ENCODE peak calls at places on chromosome 10, in six cellular contexts. One of them, this sample, is unnamed.

GRCh38 chr10:25068152-25069058 is 52.0 kb downstream of the THNSL1 start:
- DNase-seq in astrocyte: peak
- DNase-seq in mammary epithelial cell: peak
- DNase-seq in fibroblast of mammary gland: peak
- DNase-seq in tibial nerve: no peak
- DNase-seq in heart left ventricle: no peak
- DNase-seq in this sample: peak

GRCh38 chr10:21517983-21518628 is 7.4 kb downstream of the SKIDA1 start:
- DNase-seq in astrocyte: peak
- DNase-seq in mammary epithelial cell: peak
- DNase-seq in fibroblast of mammary gland: peak
- DNase-seq in tibial nerve: no peak
- DNase-seq in heart left ventricle: no peak
- DNase-seq in this sample: peak

GRCh38 chr10:48501806-48502771 is 102.8 kb downstream of the ARHGAP22 start:
- DNase-seq in astrocyte: no peak
- DNase-seq in mammary epithelial cell: no peak
- DNase-seq in fibroblast of mammary gland: no peak
- DNase-seq in tibial nerve: no peak
- DNase-seq in heart left ventricle: no peak
- DNase-seq in this sample: no peak

GRCh38 chr10:44180321-44181154 is 204.4 kb downstream of the CXCL12 start:
- DNase-seq in astrocyte: peak
- DNase-seq in mammary epithelial cell: peak
- DNase-seq in fibroblast of mammary gland: peak
- DNase-seq in tibial nerve: peak
- DNase-seq in heart left ventricle: no peak
- DNase-seq in this sample: no peak

GRCh38 chr10:63520463-63521388 is 475 bp upstream of the REEP3 start:
- DNase-seq in astrocyte: peak
- DNase-seq in mammary epithelial cell: peak
- DNase-seq in fibroblast of mammary gland: peak
- DNase-seq in tibial nerve: no peak
- DNase-seq in heart left ventricle: peak
- DNase-seq in this sample: peak

GRCh38 chr10:82463165-82463564 is 588.2 kb downstream of the NRG3 start:
- DNase-seq in astrocyte: no peak
- DNase-seq in mammary epithelial cell: no peak
- DNase-seq in fibroblast of mammary gland: no peak
- DNase-seq in tibial nerve: no peak
- DNase-seq in heart left ventricle: no peak
- DNase-seq in this sample: no peak

GRCh38 chr10:119281581-119282071 is 74.3 kb downstream of the GRK5 start:
- DNase-seq in astrocyte: peak
- DNase-seq in mammary epithelial cell: no peak
- DNase-seq in fibroblast of mammary gland: peak
- DNase-seq in tibial nerve: peak
- DNase-seq in heart left ventricle: peak
- DNase-seq in this sample: no peak

GRCh38 chr10:48567346-48567745 is 37.5 kb downstream of the ARHGAP22 start:
- DNase-seq in astrocyte: no peak
- DNase-seq in mammary epithelial cell: no peak
- DNase-seq in fibroblast of mammary gland: no peak
- DNase-seq in tibial nerve: no peak
- DNase-seq in heart left ventricle: no peak
- DNase-seq in this sample: no peak

GRCh38 chr10:121511943-121512342 is 86.3 kb downstream of the FGFR2 start:
- DNase-seq in astrocyte: no peak
- DNase-seq in mammary epithelial cell: no peak
- DNase-seq in fibroblast of mammary gland: no peak
- DNase-seq in tibial nerve: no peak
- DNase-seq in heart left ventricle: no peak
- DNase-seq in this sample: peak

GRCh38 chr10:84296071-84296981 is 32.1 kb upstream of the CCSER2 start:
- DNase-seq in astrocyte: peak
- DNase-seq in mammary epithelial cell: peak
- DNase-seq in fibroblast of mammary gland: peak
- DNase-seq in tibial nerve: no peak
- DNase-seq in heart left ventricle: no peak
- DNase-seq in this sample: no peak

GRCh38 chr10:11742009-11742778 is at the start of gene ECHDC3:
- DNase-seq in astrocyte: peak
- DNase-seq in mammary epithelial cell: peak
- DNase-seq in fibroblast of mammary gland: peak
- DNase-seq in tibial nerve: no peak
- DNase-seq in heart left ventricle: peak
- DNase-seq in this sample: peak

GRCh38 chr10:132471125-132471451 is 66.5 kb upstream of the INPP5A start:
- DNase-seq in astrocyte: no peak
- DNase-seq in mammary epithelial cell: no peak
- DNase-seq in fibroblast of mammary gland: no peak
- DNase-seq in tibial nerve: no peak
- DNase-seq in heart left ventricle: no peak
- DNase-seq in this sample: no peak

GRCh38 chr10:69324583-69324982 is 46.3 kb downstream of the HK1 start:
- DNase-seq in astrocyte: no peak
- DNase-seq in mammary epithelial cell: no peak
- DNase-seq in fibroblast of mammary gland: no peak
- DNase-seq in tibial nerve: no peak
- DNase-seq in heart left ventricle: no peak
- DNase-seq in this sample: no peak

GRCh38 chr10:131777162-131777561 is 123.6 kb upstream of the PPP2R2D start:
- DNase-seq in astrocyte: no peak
- DNase-seq in mammary epithelial cell: no peak
- DNase-seq in fibroblast of mammary gland: no peak
- DNase-seq in tibial nerve: no peak
- DNase-seq in heart left ventricle: no peak
- DNase-seq in this sample: no peak

GRCh38 chr10:76111404-76111803 is 680.0 kb downstream of the LRMDA start:
- DNase-seq in astrocyte: no peak
- DNase-seq in mammary epithelial cell: no peak
- DNase-seq in fibroblast of mammary gland: no peak
- DNase-seq in tibial nerve: no peak
- DNase-seq in heart left ventricle: no peak
- DNase-seq in this sample: no peak

GRCh38 chr10:58943234-58943633 is 233.2 kb upstream of the PHYHIPL start:
- DNase-seq in astrocyte: peak
- DNase-seq in mammary epithelial cell: no peak
- DNase-seq in fibroblast of mammary gland: peak
- DNase-seq in tibial nerve: no peak
- DNase-seq in heart left ventricle: no peak
- DNase-seq in this sample: peak

GRCh38 chr10:61733358-61733940 is 70.7 kb downstream of the CABCOCO1 start:
- DNase-seq in astrocyte: peak
- DNase-seq in mammary epithelial cell: peak
- DNase-seq in fibroblast of mammary gland: peak
- DNase-seq in tibial nerve: peak
- DNase-seq in heart left ventricle: peak
- DNase-seq in this sample: peak

GRCh38 chr10:95841711-95842498 is 65.9 kb upstream of the CC2D2B start:
- DNase-seq in astrocyte: peak
- DNase-seq in mammary epithelial cell: peak
- DNase-seq in fibroblast of mammary gland: peak
- DNase-seq in tibial nerve: peak
- DNase-seq in heart left ventricle: peak
- DNase-seq in this sample: peak

GRCh38 chr10:8874972-8875371 is 820.5 kb downstream of the GATA3 start:
- DNase-seq in astrocyte: no peak
- DNase-seq in mammary epithelial cell: peak
- DNase-seq in fibroblast of mammary gland: no peak
- DNase-seq in tibial nerve: no peak
- DNase-seq in heart left ventricle: no peak
- DNase-seq in this sample: peak

GRCh38 chr10:8876171-8876570 is 821.7 kb downstream of the GATA3 start:
- DNase-seq in astrocyte: no peak
- DNase-seq in mammary epithelial cell: peak
- DNase-seq in fibroblast of mammary gland: no peak
- DNase-seq in tibial nerve: no peak
- DNase-seq in heart left ventricle: no peak
- DNase-seq in this sample: peak

GRCh38 chr10:8873310-8873709 is 818.8 kb downstream of the GATA3 start:
- DNase-seq in astrocyte: peak
- DNase-seq in mammary epithelial cell: peak
- DNase-seq in fibroblast of mammary gland: no peak
- DNase-seq in tibial nerve: no peak
- DNase-seq in heart left ventricle: no peak
- DNase-seq in this sample: peak

DNA sequence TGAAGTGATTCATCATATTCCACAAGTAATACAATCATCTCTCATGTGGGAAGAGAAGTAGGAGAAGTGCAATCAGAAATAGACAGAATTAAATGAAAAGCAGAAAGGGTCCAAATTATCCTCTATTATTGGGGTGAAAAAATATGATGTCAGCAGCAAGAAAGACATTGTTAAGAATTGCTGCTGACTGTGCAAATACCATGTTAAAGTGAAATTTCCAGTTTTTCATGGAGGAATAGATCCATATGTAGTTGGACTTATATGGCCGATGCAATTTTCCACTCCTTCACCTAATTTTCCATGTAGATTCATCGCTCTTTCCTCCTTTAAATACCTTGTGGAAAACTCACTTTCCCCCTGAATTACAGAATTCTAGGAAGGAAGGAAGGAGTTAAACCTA is 819.8 kb downstream of the GATA3 start:
- DNase-seq in astrocyte: no peak
- DNase-seq in mammary epithelial cell: peak
- DNase-seq in fibroblast of mammary gland: no peak
- DNase-seq in tibial nerve: no peak
- DNase-seq in heart left ventricle: no peak
- DNase-seq in this sample: no peak
- H3K4me3 ChIP-seq in astrocyte: no peak
- H3K4me3 ChIP-seq in mammary epithelial cell: no peak
- H3K4me3 ChIP-seq in fibroblast of mammary gland: no peak
- H3K4me3 ChIP-seq in tibial nerve: no peak
- H3K4me3 ChIP-seq in heart left ventricle: no peak
- H3K4me3 ChIP-seq in this sample: no peak

DNA sequence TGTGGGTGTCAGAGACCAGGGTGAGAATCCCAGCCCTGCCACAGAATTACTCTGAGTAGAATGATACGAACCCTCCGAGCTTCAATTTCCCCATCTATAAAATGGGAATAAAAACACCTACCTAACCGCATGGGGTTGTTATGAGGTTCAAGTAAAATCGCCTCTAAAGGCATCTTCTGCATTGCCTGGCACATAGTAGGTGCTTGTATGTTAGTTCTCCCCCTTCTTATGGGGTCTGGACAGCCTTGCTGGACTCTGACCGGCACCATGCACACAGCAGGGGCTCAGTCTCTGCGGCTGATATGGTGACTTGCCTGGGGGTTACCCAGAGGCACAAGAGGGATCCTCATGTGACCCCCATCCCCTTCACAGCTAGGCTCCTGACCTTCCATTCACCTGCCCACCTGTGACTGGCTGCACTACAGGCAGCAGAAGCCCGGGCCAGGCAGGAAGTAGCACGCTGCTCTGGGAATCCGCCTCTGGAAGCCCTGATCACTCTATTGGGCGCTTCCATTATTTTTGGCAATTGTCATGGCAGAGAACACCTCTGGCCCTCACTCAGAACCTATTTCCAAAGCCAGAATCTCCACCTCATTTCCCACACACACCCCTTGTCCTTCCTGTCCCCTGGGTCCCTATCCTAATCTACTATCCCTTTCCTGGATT is 6.0 kb downstream of the SH3PXD2A start:
- DNase-seq in astrocyte: no peak
- DNase-seq in mammary epithelial cell: no peak
- DNase-seq in fibroblast of mammary gland: no peak
- DNase-seq in tibial nerve: no peak
- DNase-seq in heart left ventricle: no peak
- DNase-seq in this sample: no peak
- H3K4me3 ChIP-seq in astrocyte: peak
- H3K4me3 ChIP-seq in mammary epithelial cell: no peak
- H3K4me3 ChIP-seq in fibroblast of mammary gland: no peak
- H3K4me3 ChIP-seq in tibial nerve: no peak
- H3K4me3 ChIP-seq in heart left ventricle: no peak
- H3K4me3 ChIP-seq in this sample: no peak

DNA sequence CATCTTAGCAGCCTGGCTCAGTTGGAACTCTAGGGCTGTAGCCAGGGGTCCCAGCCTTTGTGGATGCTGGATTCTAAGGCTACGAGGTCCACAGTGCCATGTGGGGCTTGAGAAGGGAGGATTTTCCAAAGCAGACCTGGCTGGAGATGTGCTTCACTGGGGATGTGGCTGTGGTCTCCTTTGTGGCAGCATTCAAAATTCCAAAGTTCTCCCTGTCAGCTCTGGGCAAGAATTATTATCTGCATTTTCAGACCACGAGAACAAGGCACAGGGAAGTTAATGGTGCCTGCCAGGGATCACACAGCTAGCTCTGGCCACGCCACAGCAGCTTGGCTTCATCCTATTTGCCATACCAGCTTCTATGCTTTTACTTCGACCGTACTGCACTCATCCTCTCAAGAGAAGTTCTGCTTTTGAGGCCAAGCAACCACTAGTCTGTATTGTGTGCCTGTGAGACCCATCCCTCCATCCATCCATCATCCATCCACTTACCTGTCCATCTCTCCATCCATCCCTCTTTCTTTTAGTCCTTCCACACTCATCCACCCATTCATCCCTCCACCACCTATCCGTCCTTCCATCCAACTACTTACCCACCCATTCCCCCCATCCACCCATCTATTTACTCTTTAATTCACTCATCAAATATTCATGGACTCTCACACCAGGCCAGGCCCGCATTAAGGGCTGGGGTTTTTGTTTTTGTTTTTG is 71.5 kb downstream of the ZMIZ1 start:
- DNase-seq in astrocyte: peak
- DNase-seq in mammary epithelial cell: no peak
- DNase-seq in fibroblast of mammary gland: no peak
- DNase-seq in tibial nerve: no peak
- DNase-seq in heart left ventricle: no peak
- DNase-seq in this sample: no peak
- H3K4me3 ChIP-seq in astrocyte: no peak
- H3K4me3 ChIP-seq in mammary epithelial cell: no peak
- H3K4me3 ChIP-seq in fibroblast of mammary gland: no peak
- H3K4me3 ChIP-seq in tibial nerve: no peak
- H3K4me3 ChIP-seq in heart left ventricle: no peak
- H3K4me3 ChIP-seq in this sample: no peak

DNA sequence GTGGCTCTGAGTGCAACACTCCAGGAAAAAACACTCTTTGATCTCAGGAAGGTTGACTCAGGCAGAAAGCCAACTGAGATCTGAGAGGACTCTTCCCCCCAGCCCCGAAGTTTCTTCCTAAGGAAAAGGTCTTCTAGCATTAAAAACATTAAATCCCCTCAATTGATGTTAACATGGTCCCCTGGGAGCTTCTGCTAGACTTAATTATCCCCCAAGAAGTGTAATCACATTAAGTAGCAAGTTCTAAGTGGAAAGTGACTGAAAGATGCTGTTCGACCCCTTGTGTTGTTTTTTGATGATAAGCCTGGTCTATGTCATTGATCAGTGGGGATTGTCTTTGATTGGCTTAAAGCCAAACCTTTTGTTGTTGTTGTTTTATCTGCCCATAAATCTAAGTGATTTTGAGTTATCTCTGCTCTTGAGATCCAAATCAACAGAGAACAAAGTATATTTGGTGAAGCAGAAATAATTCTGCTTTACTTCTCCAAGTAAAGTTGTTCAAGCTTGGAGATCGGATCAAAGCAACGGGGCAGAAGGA is 3.4 kb downstream of the NRP1 start:
- DNase-seq in astrocyte: no peak
- DNase-seq in mammary epithelial cell: no peak
- DNase-seq in fibroblast of mammary gland: peak
- DNase-seq in tibial nerve: no peak
- DNase-seq in heart left ventricle: no peak
- DNase-seq in this sample: no peak
- H3K4me3 ChIP-seq in astrocyte: peak
- H3K4me3 ChIP-seq in mammary epithelial cell: peak
- H3K4me3 ChIP-seq in fibroblast of mammary gland: peak
- H3K4me3 ChIP-seq in tibial nerve: peak
- H3K4me3 ChIP-seq in heart left ventricle: peak
- H3K4me3 ChIP-seq in this sample: peak

GRCh38 chr10:19816420-19817250 is at the start of gene PLXDC2:
- DNase-seq in astrocyte: peak
- DNase-seq in mammary epithelial cell: peak
- DNase-seq in fibroblast of mammary gland: peak
- DNase-seq in tibial nerve: peak
- DNase-seq in heart left ventricle: no peak
- DNase-seq in this sample: peak
- H3K4me3 ChIP-seq in astrocyte: peak
- H3K4me3 ChIP-seq in mammary epithelial cell: peak
- H3K4me3 ChIP-seq in fibroblast of mammary gland: peak
- H3K4me3 ChIP-seq in tibial nerve: peak
- H3K4me3 ChIP-seq in heart left ventricle: peak
- H3K4me3 ChIP-seq in this sample: peak